ENCODE peak calls at places on chromosomes 6 and 20, in nine cellular contexts. One of them, this sample, is unnamed.
A peak's percentile ranks its signal among the peaks of the same experiment; 100 is the strongest.

GRCh38 chr20:21505810-21506530 is 7.9 kb downstream of the NKX2-2 start:
- DNase-seq in spleen: peak; percentile 90
- DNase-seq in tibial nerve: no peak
- DNase-seq in brain microvascular endothelial cell: no peak
- DNase-seq in heart left ventricle: peak; percentile 46
- DNase-seq in GM23338: peak; percentile 78
- DNase-seq in breast epithelium: no peak
- DNase-seq in ovary: peak; percentile 41
- DNase-seq in mesenchymal stem cell: no peak
- DNase-seq in this sample: no peak

GRCh38 chr6:152893187-152893586 is 89.7 kb downstream of the FBXO5 start:
- DNase-seq in breast epithelium: no peak
- DNase-seq in brain microvascular endothelial cell: no peak
- DNase-seq in ovary: no peak
- DNase-seq in tibial nerve: no peak
- DNase-seq in spleen: no peak
- DNase-seq in heart left ventricle: no peak
- DNase-seq in mesenchymal stem cell: no peak
- DNase-seq in GM23338: no peak
- DNase-seq in this sample: no peak

GRCh38 chr20:54355631-54356280 is 119.6 kb upstream of the DOK5 start:
- DNase-seq in tibial nerve: no peak
- DNase-seq in ovary: no peak
- DNase-seq in GM23338: no peak
- DNase-seq in breast epithelium: peak; percentile 43
- DNase-seq in spleen: no peak
- DNase-seq in mesenchymal stem cell: no peak
- DNase-seq in heart left ventricle: no peak
- DNase-seq in brain microvascular endothelial cell: no peak
- DNase-seq in this sample: no peak

GRCh38 chr20:62358728-62359490 is 8.2 kb downstream of the LAMA5 start:
- DNase-seq in breast epithelium: no peak
- DNase-seq in brain microvascular endothelial cell: no peak
- DNase-seq in tibial nerve: no peak
- DNase-seq in heart left ventricle: no peak
- DNase-seq in GM23338: no peak
- DNase-seq in spleen: no peak
- DNase-seq in ovary: peak; percentile 26
- DNase-seq in mesenchymal stem cell: no peak
- DNase-seq in this sample: no peak

GRCh38 chr6:99563056-99563723 is 5.3 kb downstream of the CCNC start:
- DNase-seq in GM23338: no peak
- DNase-seq in spleen: no peak
- DNase-seq in heart left ventricle: no peak
- DNase-seq in breast epithelium: no peak
- DNase-seq in tibial nerve: no peak
- DNase-seq in mesenchymal stem cell: no peak
- DNase-seq in brain microvascular endothelial cell: no peak
- DNase-seq in ovary: no peak
- DNase-seq in this sample: no peak

GRCh38 chr20:61800359-61801064 is 265.2 kb downstream of the TAF4 start:
- DNase-seq in tibial nerve: no peak
- DNase-seq in spleen: peak; percentile 34
- DNase-seq in GM23338: no peak
- DNase-seq in brain microvascular endothelial cell: no peak
- DNase-seq in mesenchymal stem cell: no peak
- DNase-seq in breast epithelium: no peak
- DNase-seq in heart left ventricle: no peak
- DNase-seq in ovary: no peak
- DNase-seq in this sample: no peak

GRCh38 chr20:32354592-32355416 is 3.3 kb upstream of the ASXL1 start:
- DNase-seq in GM23338: no peak
- DNase-seq in mesenchymal stem cell: peak; percentile 91
- DNase-seq in spleen: no peak
- DNase-seq in tibial nerve: no peak
- DNase-seq in ovary: no peak
- DNase-seq in heart left ventricle: no peak
- DNase-seq in breast epithelium: no peak
- DNase-seq in brain microvascular endothelial cell: peak; percentile 74
- DNase-seq in this sample: no peak

GRCh38 chr6:101803146-101803545 is 409.6 kb downstream of the GRIK2 start:
- DNase-seq in tibial nerve: no peak
- DNase-seq in spleen: no peak
- DNase-seq in GM23338: no peak
- DNase-seq in mesenchymal stem cell: peak; percentile 10
- DNase-seq in breast epithelium: no peak
- DNase-seq in brain microvascular endothelial cell: peak; percentile 59
- DNase-seq in ovary: no peak
- DNase-seq in heart left ventricle: no peak
- DNase-seq in this sample: no peak

GRCh38 chr6:170143401-170144150 is 147.3 kb downstream of the DLL1 start:
- DNase-seq in ovary: peak; percentile 4
- DNase-seq in tibial nerve: no peak
- DNase-seq in brain microvascular endothelial cell: no peak
- DNase-seq in GM23338: no peak
- DNase-seq in breast epithelium: no peak
- DNase-seq in heart left ventricle: no peak
- DNase-seq in spleen: peak; percentile 61
- DNase-seq in mesenchymal stem cell: no peak
- DNase-seq in this sample: no peak

GRCh38 chr6:79946773-79947190 is 571 bp downstream of the ELOVL4 start:
- DNase-seq in heart left ventricle: peak; percentile 23
- DNase-seq in brain microvascular endothelial cell: peak; percentile 38
- DNase-seq in breast epithelium: no peak
- DNase-seq in tibial nerve: no peak
- DNase-seq in ovary: no peak
- DNase-seq in mesenchymal stem cell: peak; percentile 42
- DNase-seq in spleen: no peak
- DNase-seq in GM23338: peak; percentile 49
- DNase-seq in this sample: no peak

GRCh38 chr20:42701948-42702347 is 487.8 kb downstream of the PTPRT start:
- DNase-seq in ovary: no peak
- DNase-seq in spleen: no peak
- DNase-seq in GM23338: no peak
- DNase-seq in mesenchymal stem cell: no peak
- DNase-seq in breast epithelium: no peak
- DNase-seq in brain microvascular endothelial cell: no peak
- DNase-seq in heart left ventricle: no peak
- DNase-seq in tibial nerve: no peak
- DNase-seq in this sample: no peak

GRCh38 chr6:162124710-162125435 is 602.7 kb downstream of the PRKN start:
- DNase-seq in mesenchymal stem cell: no peak
- DNase-seq in spleen: no peak
- DNase-seq in GM23338: no peak
- DNase-seq in brain microvascular endothelial cell: no peak
- DNase-seq in breast epithelium: no peak
- DNase-seq in heart left ventricle: no peak
- DNase-seq in ovary: no peak
- DNase-seq in tibial nerve: no peak
- DNase-seq in this sample: peak; percentile 78

GRCh38 chr6:45430590-45431202 is 53.0 kb upstream of the SUPT3H start:
- DNase-seq in brain microvascular endothelial cell: no peak
- DNase-seq in GM23338: no peak
- DNase-seq in breast epithelium: no peak
- DNase-seq in heart left ventricle: no peak
- DNase-seq in tibial nerve: no peak
- DNase-seq in mesenchymal stem cell: no peak
- DNase-seq in spleen: no peak
- DNase-seq in ovary: no peak
- DNase-seq in this sample: no peak

GRCh38 chr6:165585060-165585459 is 78.0 kb downstream of the PDE10A start:
- DNase-seq in heart left ventricle: no peak
- DNase-seq in tibial nerve: no peak
- DNase-seq in GM23338: no peak
- DNase-seq in ovary: no peak
- DNase-seq in brain microvascular endothelial cell: peak; percentile 57
- DNase-seq in breast epithelium: no peak
- DNase-seq in mesenchymal stem cell: no peak
- DNase-seq in spleen: no peak
- DNase-seq in this sample: no peak

GRCh38 chr6:160162167-160162566 is 40.6 kb downstream of the SLC22A1 start:
- DNase-seq in tibial nerve: no peak
- DNase-seq in GM23338: no peak
- DNase-seq in ovary: no peak
- DNase-seq in heart left ventricle: no peak
- DNase-seq in spleen: no peak
- DNase-seq in mesenchymal stem cell: no peak
- DNase-seq in brain microvascular endothelial cell: no peak
- DNase-seq in breast epithelium: no peak
- DNase-seq in this sample: peak; percentile 17

GRCh38 chr6:41009669-41010068 is 29.4 kb downstream of the UNC5CL start:
- DNase-seq in tibial nerve: no peak
- DNase-seq in mesenchymal stem cell: no peak
- DNase-seq in heart left ventricle: no peak
- DNase-seq in brain microvascular endothelial cell: no peak
- DNase-seq in GM23338: no peak
- DNase-seq in spleen: no peak
- DNase-seq in breast epithelium: no peak
- DNase-seq in ovary: no peak
- DNase-seq in this sample: no peak

GRCh38 chr6:41002168-41002567 is 36.9 kb downstream of the UNC5CL start:
- DNase-seq in ovary: no peak
- DNase-seq in tibial nerve: no peak
- DNase-seq in breast epithelium: no peak
- DNase-seq in GM23338: no peak
- DNase-seq in brain microvascular endothelial cell: no peak
- DNase-seq in mesenchymal stem cell: no peak
- DNase-seq in spleen: no peak
- DNase-seq in heart left ventricle: no peak
- DNase-seq in this sample: no peak

GRCh38 chr6:41011673-41012072 is 27.3 kb downstream of the UNC5CL start:
- DNase-seq in mesenchymal stem cell: no peak
- DNase-seq in GM23338: no peak
- DNase-seq in breast epithelium: no peak
- DNase-seq in ovary: no peak
- DNase-seq in tibial nerve: no peak
- DNase-seq in spleen: no peak
- DNase-seq in brain microvascular endothelial cell: no peak
- DNase-seq in heart left ventricle: no peak
- DNase-seq in this sample: no peak

GRCh38 chr6:41013473-41014153 is 25.4 kb downstream of the UNC5CL start:
- DNase-seq in GM23338: no peak
- DNase-seq in tibial nerve: no peak
- DNase-seq in heart left ventricle: no peak
- DNase-seq in breast epithelium: no peak
- DNase-seq in brain microvascular endothelial cell: no peak
- DNase-seq in spleen: no peak
- DNase-seq in mesenchymal stem cell: no peak
- DNase-seq in ovary: no peak
- DNase-seq in this sample: no peak

DNA sequence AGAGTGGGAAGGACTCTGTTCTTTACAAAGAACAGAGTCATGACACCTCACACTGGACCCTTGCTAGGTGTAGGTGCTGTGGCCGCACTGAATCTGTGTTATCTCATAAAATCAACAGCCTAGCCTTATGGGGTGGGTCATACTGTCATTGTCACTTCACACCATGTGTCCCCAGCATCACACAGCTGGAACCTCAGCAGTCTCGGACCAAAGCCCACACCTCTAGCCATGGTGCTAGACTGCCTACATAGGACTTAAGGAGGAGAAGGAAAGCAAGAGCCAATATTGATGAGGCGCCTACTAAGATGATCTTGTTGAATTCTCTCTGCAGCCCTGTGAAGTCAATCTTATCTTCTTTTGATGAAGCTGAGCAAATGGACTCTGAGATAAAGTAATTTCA is 31.0 kb downstream of the UNC5CL start:
- DNase-seq in spleen: no peak
- DNase-seq in ovary: no peak
- DNase-seq in GM23338: no peak
- DNase-seq in heart left ventricle: no peak
- DNase-seq in breast epithelium: no peak
- DNase-seq in mesenchymal stem cell: no peak
- DNase-seq in brain microvascular endothelial cell: no peak
- DNase-seq in tibial nerve: no peak
- DNase-seq in this sample: no peak
- H3K27ac ChIP-seq in spleen: no peak overlapping the region
- H3K27ac ChIP-seq in ovary: no peak overlapping the region
- H3K27ac ChIP-seq in GM23338: no peak overlapping the region
- H3K27ac ChIP-seq in heart left ventricle: no peak overlapping the region
- H3K27ac ChIP-seq in breast epithelium: no peak overlapping the region
- H3K27ac ChIP-seq in mesenchymal stem cell: no peak overlapping the region
- H3K27ac ChIP-seq in brain microvascular endothelial cell: no peak overlapping the region
- H3K27ac ChIP-seq in tibial nerve: no peak overlapping the region
- H3K27ac ChIP-seq in this sample: no peak overlapping the region

DNA sequence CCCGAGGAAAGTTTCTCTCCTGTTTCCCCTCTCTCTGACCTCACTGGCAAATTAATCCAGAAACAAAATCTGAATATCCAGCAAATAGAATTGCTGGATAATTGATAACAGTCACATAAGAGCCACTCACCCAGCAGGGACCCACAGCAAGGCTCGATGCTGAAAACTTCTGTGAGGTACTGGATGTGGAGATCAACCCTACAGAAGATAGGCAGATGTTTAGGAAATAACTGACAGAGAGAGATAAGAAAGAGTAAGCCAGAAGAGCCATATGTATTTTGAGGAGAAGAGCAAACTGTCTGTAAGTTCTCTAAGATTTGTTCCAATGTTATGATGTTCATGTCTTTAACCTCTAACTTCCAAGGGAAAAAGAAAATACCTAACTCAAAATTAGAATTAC is 59.7 kb downstream of the PKHD1 start:
- DNase-seq in brain microvascular endothelial cell: no peak
- DNase-seq in breast epithelium: no peak
- DNase-seq in GM23338: no peak
- DNase-seq in ovary: no peak
- DNase-seq in tibial nerve: no peak
- DNase-seq in heart left ventricle: no peak
- DNase-seq in spleen: no peak
- DNase-seq in mesenchymal stem cell: no peak
- DNase-seq in this sample: no peak
- H3K36me3 ChIP-seq in brain microvascular endothelial cell: no peaks in the 10 kb centered on the region
- H3K36me3 ChIP-seq in breast epithelium: no peaks in the 10 kb centered on the region
- H3K36me3 ChIP-seq in GM23338: no peaks in the 10 kb centered on the region
- H3K36me3 ChIP-seq in ovary: no peaks in the 10 kb centered on the region
- H3K36me3 ChIP-seq in tibial nerve: no peaks in the 10 kb centered on the region
- H3K36me3 ChIP-seq in heart left ventricle: no peaks in the 10 kb centered on the region
- H3K36me3 ChIP-seq in spleen: no peaks in the 10 kb centered on the region
- H3K36me3 ChIP-seq in mesenchymal stem cell: peaks cover 10% of the 10 kb centered on the region
- H3K36me3 ChIP-seq in this sample: no peaks in the 10 kb centered on the region

DNA sequence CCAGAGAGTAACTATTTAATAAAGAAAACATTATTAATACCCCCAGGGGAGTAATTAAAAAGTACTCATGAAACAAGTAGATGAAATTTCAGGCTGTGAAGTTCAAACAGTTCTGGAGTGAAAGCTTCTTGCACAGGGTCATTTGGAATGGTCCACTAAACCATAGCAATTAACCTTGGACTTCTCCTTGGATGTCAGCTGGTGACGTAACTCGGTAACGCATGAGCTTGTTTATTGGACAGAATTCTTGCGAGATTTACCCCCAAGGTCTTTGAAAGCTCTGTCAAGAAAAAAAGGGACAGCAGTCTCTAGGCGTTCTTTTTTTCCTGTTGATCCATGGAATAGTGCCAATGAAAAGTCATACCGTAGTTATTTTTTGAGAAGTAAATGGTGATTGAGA is 2.2 kb downstream of the CD83 start:
- DNase-seq in brain microvascular endothelial cell: no peak
- DNase-seq in mesenchymal stem cell: no peak
- DNase-seq in tibial nerve: no peak
- DNase-seq in breast epithelium: no peak
- DNase-seq in spleen: no peak
- DNase-seq in GM23338: no peak
- DNase-seq in ovary: no peak
- DNase-seq in heart left ventricle: no peak
- DNase-seq in this sample: no peak
- H3K4me3 ChIP-seq in brain microvascular endothelial cell: no peak overlapping the region
- H3K4me3 ChIP-seq in mesenchymal stem cell: no peak overlapping the region
- H3K4me3 ChIP-seq in tibial nerve: no peak overlapping the region
- H3K4me3 ChIP-seq in breast epithelium: no peak overlapping the region
- H3K4me3 ChIP-seq in spleen: no peak overlapping the region
- H3K4me3 ChIP-seq in GM23338: no peak overlapping the region
- H3K4me3 ChIP-seq in ovary: no peak overlapping the region
- H3K4me3 ChIP-seq in heart left ventricle: no peak overlapping the region
- H3K4me3 ChIP-seq in this sample: no peak overlapping the region

GRCh38 chr20:11895832-11896484 is 21.7 kb upstream of the BTBD3 start:
- DNase-seq in tibial nerve: no peak
- DNase-seq in spleen: no peak
- DNase-seq in mesenchymal stem cell: no peak
- DNase-seq in breast epithelium: no peak
- DNase-seq in GM23338: no peak
- DNase-seq in heart left ventricle: no peak
- DNase-seq in ovary: no peak
- DNase-seq in brain microvascular endothelial cell: no peak
- DNase-seq in this sample: no peak
- H3K27ac ChIP-seq in tibial nerve: no peak overlapping the region
- H3K27ac ChIP-seq in spleen: no peak overlapping the region
- H3K27ac ChIP-seq in mesenchymal stem cell: no peak overlapping the region
- H3K27ac ChIP-seq in breast epithelium: no peak overlapping the region
- H3K27ac ChIP-seq in GM23338: no peak overlapping the region
- H3K27ac ChIP-seq in heart left ventricle: no peak overlapping the region
- H3K27ac ChIP-seq in ovary: no peak overlapping the region
- H3K27ac ChIP-seq in brain microvascular endothelial cell: peak overlapping the region; percentile 20
- H3K27ac ChIP-seq in this sample: no peak overlapping the region

This sample was measured in esophagus muscularis mucosa.